ENCODE peak calls at places on chromosomes 11 and 22, in five cellular contexts. I is osteoblast, F is OCI-LY7, H is fibroblast of lung, W is GM23338. O is an unnamed sample.

GRCh38 chr11:69196322-69197169 is 40.8 kb downstream of the SMIM38 start:
- DNase-seq in I (peak; percentile 26), W (no peak), H (no peak), F (no peak), O (no peak)

GRCh38 chr22:28920757-28921584 is 37.6 kb downstream of the ZNRF3 start:
- DNase-seq in W (peak; percentile 30), I (no peak), F (peak; percentile 24), H (no peak), O (no peak)

GRCh38 chr22:44658371-44658953 is 43.5 kb upstream of the PRR5 start:
- DNase-seq in I (peak; percentile 84), F (no peak), H (peak; percentile 50), W (no peak), O (peak; percentile 54)

GRCh38 chr22:32576553-32577255 is 102.1 kb downstream of the FBXO7 start:
- DNase-seq in F (no peak), W (no peak), H (no peak), I (no peak), O (no peak)

GRCh38 chr11:35559949-35560348 is 34.5 kb upstream of the PAMR1 start:
- DNase-seq in F (no peak), W (no peak), H (no peak), I (no peak), O (no peak)

GRCh38 chr22:37386441-37386840 is 40.8 kb downstream of the ELFN2 start:
- DNase-seq in F (no peak), H (no peak), W (no peak), I (no peak), O (no peak)

GRCh38 chr22:33923660-33924246 is 3.5 kb upstream of the LARGE1 start:
- DNase-seq in H (peak; percentile 84), F (peak; percentile 87), W (peak; percentile 98), I (peak; percentile 94), O (peak; percentile 41)

GRCh38 chr22:45673482-45674175 is 2.0 kb downstream of the ATXN10 start:
- DNase-seq in W (no peak), H (no peak), I (no peak), F (no peak), O (no peak)

GRCh38 chr11:113048820-113049555 is 87.8 kb downstream of the NCAM1 start:
- DNase-seq in I (no peak), H (peak; percentile 54), F (no peak), W (no peak), O (peak; percentile 61)

GRCh38 chr11:74702383-74703007 is 28.7 kb downstream of the CHRDL2 start:
- DNase-seq in F (peak; percentile 63), W (peak; percentile 86), I (peak; percentile 98), H (peak; percentile 74), O (peak; percentile 34)

GRCh38 chr11:128926437-128927107 is 16.1 kb downstream of the TP53AIP1 start:
- DNase-seq in F (no peak), I (peak; percentile 55), H (no peak), W (no peak), O (no peak)

GRCh38 chr22:20106205-20106848 is 9.6 kb upstream of the RANBP1 start:
- DNase-seq in H (no peak), F (no peak), W (no peak), I (peak; percentile 74), O (no peak)

GRCh38 chr22:27241430-27242110 is 560.0 kb downstream of the MN1 start:
- DNase-seq in F (no peak), H (no peak), I (peak; percentile 51), W (no peak), O (no peak)

GRCh38 chr11:78244546-78245315 is 56.0 kb downstream of the USP35 start:
- DNase-seq in F (no peak), W (no peak), I (no peak), H (no peak), O (peak; percentile 77)

GRCh38 chr22:39219071-39220050 is 25.4 kb downstream of the PDGFB start:
- DNase-seq in H (no peak), I (peak; percentile 14), F (no peak), W (peak; percentile 59), O (no peak)

GRCh38 chr22:20027966-20028854 is 7.3 kb downstream of the TANGO2 start:
- DNase-seq in I (no peak), F (peak; percentile 52), H (peak; percentile 18), W (no peak), O (no peak)

GRCh38 chr22:23862103-23862502 is 4.4 kb downstream of the SLC2A11 start:
- DNase-seq in F (peak; percentile 80), I (peak; percentile 90), H (peak; percentile 51), W (peak; percentile 74), O (no peak)

GRCh38 chr22:27845603-27846100 is 44.1 kb upstream of the MN1 start:
- DNase-seq in I (no peak), F (no peak), W (no peak), H (no peak), O (no peak)

GRCh38 chr11:96033569-96033968 is 109.7 kb upstream of the MTMR2 start:
- DNase-seq in H (no peak), I (peak; percentile 80), F (no peak), W (no peak), O (no peak)

GRCh38 chr22:42881982-42882656 is 25.0 kb upstream of the ARFGAP3 start:
- DNase-seq in F (peak; percentile 59), H (no peak), I (peak; percentile 61), W (no peak), O (no peak)

GRCh38 chr11:91926967-91927366 is 297.7 kb upstream of the FAT3 start:
- DNase-seq in H (peak; percentile 78), F (no peak), I (no peak), W (no peak), O (no peak)

DNA sequence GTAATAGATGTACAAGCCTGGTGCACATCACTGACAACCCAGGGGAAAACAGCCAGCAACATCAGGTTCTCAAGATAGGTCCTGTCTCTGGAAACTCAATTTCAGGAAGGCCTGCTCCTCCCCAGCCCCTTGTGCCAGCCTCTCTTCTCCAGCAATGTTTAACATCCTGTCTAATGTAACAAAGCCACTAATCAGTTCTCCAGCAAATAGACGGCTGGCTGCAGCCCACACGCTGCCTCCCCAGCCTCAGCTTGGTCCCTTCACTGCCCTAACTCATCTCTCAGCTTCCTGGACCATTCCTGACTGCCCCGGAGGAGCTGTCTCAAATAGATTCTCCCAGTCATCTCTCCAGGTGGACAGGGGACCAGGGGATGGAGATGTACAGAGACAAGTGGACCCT is 37.8 kb downstream of the RPL27A start:
- DNase-seq in F (no peak), W (no peak), I (peak; percentile 74), H (no peak), O (no peak)
- H3K27ac ChIP-seq in F (no peak overlapping the region), W (no peak overlapping the region), I (peak overlapping the region; percentile 91), H (peak overlapping the region; percentile 95), O (peak overlapping the region; percentile 90)

GRCh38 chr22:36340621-36341020 is 47.1 kb downstream of the MYH9 start:
- DNase-seq in F (no peak), H (no peak), W (no peak), I (peak; percentile 11), O (no peak)
- H4K20me1 ChIP-seq in F (no peaks in the 10 kb centered on the region), H (peaks cover 3% of the 10 kb centered on the region), W (peaks cover 43% of the 10 kb centered on the region), I (peaks cover 81% of the 10 kb centered on the region), O (peaks cover 100% of the 10 kb centered on the region)

GRCh38 chr11:133064152-133064877 is 468.0 kb downstream of the OPCML start:
- DNase-seq in H (peak; percentile 74), W (peak; percentile 94), F (no peak), I (peak; percentile 91), O (peak; percentile 75)

GRCh38 chr11:133070790-133071189 is 461.5 kb downstream of the OPCML start:
- DNase-seq in F (no peak), H (no peak), W (peak; percentile 51), I (no peak), O (no peak)

GRCh38 chr11:133065847-133066485 is 466.3 kb downstream of the OPCML start:
- DNase-seq in W (no peak), H (no peak), I (no peak), F (no peak), O (peak; percentile 31)

GRCh38 chr11:133070053-133070713 is 462.1 kb downstream of the OPCML start:
- DNase-seq in H (no peak), F (no peak), I (no peak), W (peak; percentile 64), O (no peak)

DNA sequence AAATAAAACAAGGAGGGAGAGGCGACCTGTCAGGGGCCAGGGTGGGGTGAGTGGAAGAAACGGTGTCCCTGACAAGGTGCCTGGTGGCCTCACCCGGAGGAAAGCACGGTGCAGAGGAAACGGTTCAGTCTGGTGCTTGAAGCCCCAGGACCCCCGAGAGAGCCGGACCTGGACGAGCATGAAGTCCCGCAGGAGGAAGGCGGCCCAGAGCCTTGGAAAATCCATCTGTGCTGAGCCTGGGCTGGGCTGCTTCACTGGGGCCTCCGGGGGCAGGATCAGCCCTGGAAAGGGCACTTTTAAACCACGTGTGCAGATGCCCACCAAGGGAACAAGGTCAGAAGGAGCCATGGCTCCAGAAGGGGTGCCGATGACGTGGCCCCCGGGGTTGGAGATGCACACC is 467.3 kb downstream of the OPCML start:
- DNase-seq in W (no peak), H (no peak), F (no peak), I (no peak), O (no peak)
- H3K27ac ChIP-seq in W (no peak overlapping the region), H (no peak overlapping the region), F (no peak overlapping the region), I (no peak overlapping the region), O (no peak overlapping the region)

DNA sequence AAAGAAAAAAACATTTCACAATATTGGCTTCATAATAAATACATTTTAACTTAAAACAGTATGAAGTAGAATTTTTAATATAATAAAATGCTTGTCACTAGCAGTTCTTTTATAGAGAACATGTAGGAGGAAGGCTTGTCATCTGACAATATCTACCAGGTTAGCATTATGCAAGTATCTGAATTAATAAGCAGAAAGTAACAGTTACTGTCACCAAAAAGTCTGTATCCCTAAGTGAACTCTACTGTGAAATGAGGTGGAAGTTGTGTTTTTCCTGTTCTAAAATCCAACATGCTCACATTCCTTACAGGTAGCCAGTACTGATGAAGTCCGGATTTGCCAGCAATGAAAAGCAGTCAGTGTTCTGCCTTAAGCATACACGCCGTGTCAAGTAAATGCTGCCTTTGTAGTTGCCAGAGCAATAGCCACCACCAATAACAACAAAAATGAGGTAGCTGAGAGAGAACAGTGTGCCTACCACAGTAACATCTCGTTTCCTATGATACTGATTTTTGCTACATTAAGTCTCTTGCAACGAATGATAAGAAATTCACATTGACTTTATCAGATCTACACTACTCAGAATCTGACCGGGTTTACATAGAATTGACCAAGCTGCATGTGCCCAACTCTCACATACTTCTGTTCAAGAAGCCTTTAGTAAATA is 95.5 kb downstream of the SIK3 start:
- DNase-seq in H (no peak), F (no peak), I (no peak), W (no peak), O (no peak)
- H4K20me1 ChIP-seq in H (no peaks in the 10 kb centered on the region), F (peaks cover 6% of the 10 kb centered on the region), I (peaks cover 29% of the 10 kb centered on the region), W (peaks cover 22% of the 10 kb centered on the region), O (peaks cover 18% of the 10 kb centered on the region)

DNA sequence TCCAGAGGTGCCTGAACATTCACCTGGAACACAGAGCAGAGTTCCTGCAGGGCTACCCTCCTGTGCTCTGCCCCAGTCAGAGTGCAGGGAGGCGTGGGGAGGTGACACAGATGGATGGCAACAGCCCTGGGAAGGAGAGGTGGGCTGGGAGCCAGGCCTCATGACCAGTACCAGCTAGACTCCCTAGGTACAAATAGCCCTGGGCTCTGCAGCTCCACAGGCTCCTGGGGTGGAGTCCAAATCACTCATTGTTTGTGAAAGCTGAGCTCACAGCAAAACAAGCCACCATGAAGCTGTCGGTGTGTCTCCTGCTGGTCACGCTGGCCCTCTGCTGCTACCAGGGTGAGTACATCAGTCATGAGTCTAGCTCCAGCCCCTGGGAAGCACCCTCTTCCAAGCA is at the start of gene SCGB1D2:
- DNase-seq in H (no peak), F (no peak), I (no peak), W (peak; percentile 17), O (no peak)
- H3K27ac ChIP-seq in H (no peak within 1 kb of the TSS), F (no peak within 1 kb of the TSS), I (no peak within 1 kb of the TSS), W (no peak within 1 kb of the TSS), O (no peak within 1 kb of the TSS)